ENCODE peak calls at places on chromosomes 12 and 14, in seven cellular contexts. S is H9, M is IMR-90, H is mesenchymal stem cell, V is neuronal stem cell, T is trophoblast cell, Y is mesendoderm. E is an unnamed sample.

GRCh38 chr12:118874698-118875548 is 106.4 kb upstream of the SRRM4 start:
- DNase-seq in S (peak), M (no peak), H (no peak), V (peak), T (no peak), Y (peak), E (peak)

GRCh38 chr12:82522285-82522684 is 164.0 kb downstream of the METTL25 start:
- DNase-seq in S (no peak), M (no peak), H (no peak), V (no peak), T (no peak), Y (no peak), E (no peak)

GRCh38 chr14:28983279-28983678 is 216.7 kb downstream of the FOXG1 start:
- DNase-seq in S (no peak), M (no peak), H (no peak), V (no peak), T (no peak), Y (no peak), E (no peak)

GRCh38 chr12:11819643-11820042 is 170.2 kb downstream of the ETV6 start:
- DNase-seq in S (no peak), M (no peak), H (no peak), V (no peak), T (no peak), Y (no peak), E (no peak)

GRCh38 chr12:64937466-64937865 is 113.0 kb downstream of the TBC1D30 start:
- DNase-seq in S (no peak), M (no peak), H (peak), V (no peak), T (no peak), Y (no peak), E (no peak)

GRCh38 chr14:68316078-68316868 is 476.6 kb downstream of the ZFP36L1 start:
- DNase-seq in S (no peak), M (no peak), H (no peak), V (no peak), T (no peak), Y (no peak), E (no peak)

GRCh38 chr12:46209914-46210834 is 58.7 kb downstream of the SLC38A1 start:
- DNase-seq in S (no peak), M (no peak), H (no peak), V (no peak), T (no peak), Y (peak), E (no peak)

GRCh38 chr12:45577844-45578399 is 151.6 kb upstream of the ARID2 start:
- DNase-seq in S (no peak), M (no peak), H (no peak), V (no peak), T (no peak), Y (no peak), E (no peak)

GRCh38 chr14:92247347-92247746 is 75.6 kb upstream of the SLC24A4 start:
- DNase-seq in S (no peak), M (no peak), H (no peak), V (no peak), T (no peak), Y (no peak), E (no peak)

GRCh38 chr12:125330645-125331341 is 265.6 kb downstream of the AACS start:
- DNase-seq in S (peak), M (no peak), H (no peak), V (peak), T (no peak), Y (peak), E (peak)

GRCh38 chr14:94018308-94018707 is 7.8 kb upstream of the OTUB2 start:
- DNase-seq in S (no peak), M (no peak), H (no peak), V (no peak), T (peak), Y (no peak), E (no peak)

GRCh38 chr14:69632752-69633151 is 21.4 kb downstream of the SUSD6 start:
- DNase-seq in S (no peak), M (no peak), H (no peak), V (no peak), T (no peak), Y (no peak), E (no peak)

GRCh38 chr14:36647827-36648753 is 13.6 kb upstream of the PAX9 start:
- DNase-seq in S (peak), M (peak), H (peak), V (no peak), T (no peak), Y (peak), E (no peak)

GRCh38 chr14:91693342-91693741 is 38.5 kb downstream of the CATSPERB start:
- DNase-seq in S (no peak), M (no peak), H (no peak), V (no peak), T (no peak), Y (no peak), E (no peak)

GRCh38 chr14:95770777-95771176 is 56.9 kb upstream of the TCL1A start:
- DNase-seq in S (no peak), M (no peak), H (no peak), V (no peak), T (no peak), Y (no peak), E (no peak)

GRCh38 chr12:92146497-92146828 is 817 bp upstream of the BTG1 start:
- DNase-seq in S (no peak), M (peak), H (no peak), V (no peak), T (no peak), Y (no peak), E (no peak)

GRCh38 chr14:71344506-71344905 is 437.2 kb downstream of the PCNX1 start:
- DNase-seq in S (no peak), M (no peak), H (no peak), V (no peak), T (no peak), Y (no peak), E (no peak)

GRCh38 chr12:53044896-53045571 is 4.8 kb upstream of the TNS2 start:
- DNase-seq in S (no peak), M (no peak), H (no peak), V (no peak), T (no peak), Y (no peak), E (no peak)

GRCh38 chr14:32711103-32711680 is 227.5 kb upstream of the NPAS3 start:
- DNase-seq in S (peak), M (peak), H (peak), V (peak), T (peak), Y (peak), E (no peak)

GRCh38 chr12:45598761-45599160 is 130.7 kb upstream of the ARID2 start:
- DNase-seq in S (no peak), M (no peak), H (peak), V (no peak), T (no peak), Y (no peak), E (no peak)

GRCh38 chr14:54565236-54566151 is 1.4 kb upstream of the SAMD4A start:
- DNase-seq in S (peak), M (peak), H (peak), V (peak), T (peak), Y (peak), E (no peak)
- H2BK120ac ChIP-seq in S (no peak), M (peak), H (peak), V (peak), T (peak), Y (peak), E (no peak)

GRCh38 chr12:116128779-116129178 is 148.7 kb downstream of the MED13L start:
- DNase-seq in S (no peak), M (no peak), H (no peak), V (no peak), T (no peak), Y (no peak), E (no peak)
- H2BK120ac ChIP-seq in S (no peak), M (no peak), H (no peak), V (no peak), T (no peak), Y (no peak), E (no peak)

GRCh38 chr12:3965096-3965495 is 91.9 kb upstream of the PARP11 start:
- DNase-seq in S (peak), M (no peak), H (no peak), V (no peak), T (peak), Y (no peak), E (no peak)
- H2BK120ac ChIP-seq in S (no peak), M (no peak), H (no peak), V (no peak), T (peak), Y (peak), E (no peak)

GRCh38 chr12:94377599-94377998 is 82.1 kb downstream of the CEP83 start:
- DNase-seq in S (no peak), M (no peak), H (no peak), V (no peak), T (no peak), Y (no peak), E (no peak)
- H2BK120ac ChIP-seq in S (no peak), M (no peak), H (no peak), V (no peak), T (no peak), Y (no peak), E (no peak)

GRCh38 chr12:38648813-38649212 is 256.6 kb downstream of the CPNE8 start:
- DNase-seq in S (no peak), M (no peak), H (no peak), V (no peak), T (no peak), Y (peak), E (no peak)

GRCh38 chr12:38653650-38654049 is 251.7 kb downstream of the CPNE8 start:
- DNase-seq in S (no peak), M (no peak), H (no peak), V (no peak), T (no peak), Y (no peak), E (no peak)
- H2BK120ac ChIP-seq in S (no peak), M (no peak), H (no peak), V (no peak), T (no peak), Y (no peak), E (no peak)

E was measured in H1.